ENCODE peak calls at places on chromosomes 2 and 18, in seven cellular contexts. X is right lobe of liver, B is HepG2, Y is cardiac muscle cell, M is breast epithelium, I is neural progenitor cell, O is K562. A is an unnamed sample.

GRCh38 chr2:147855977-147856376 is 11.1 kb downstream of the ACVR2A start:
- DNase-seq in X (no peak), B (no peak), Y (no peak), M (no peak), I (no peak), O (no peak), A (no peak)

GRCh38 chr18:48488388-48488850 is 50.4 kb upstream of the CTIF start:
- DNase-seq in X (peak; percentile 85), B (peak; percentile 97), Y (peak; percentile 94), M (no peak), I (no peak), O (no peak), A (no peak)

GRCh38 chr2:27204566-27204965 is 7.3 kb upstream of the ATRAID start:
- DNase-seq in X (no peak), B (no peak), Y (no peak), M (no peak), I (no peak), O (no peak), A (no peak)

GRCh38 chr18:23618862-23619387 is 32.6 kb upstream of the NPC1 start:
- DNase-seq in X (peak; percentile 62), B (peak; percentile 65), Y (peak; percentile 21), M (peak; percentile 28), I (peak; percentile 82), O (no peak), A (no peak)

GRCh38 chr2:10255189-10256030 is 47.3 kb upstream of the HPCAL1 start:
- DNase-seq in X (no peak), B (no peak), Y (no peak), M (no peak), I (no peak), O (peak; percentile 64), A (no peak)

GRCh38 chr2:118718921-118719320 is 128.5 kb downstream of the EN1 start:
- DNase-seq in X (no peak), B (no peak), Y (no peak), M (no peak), I (no peak), O (no peak), A (no peak)

GRCh38 chr18:62324917-62325805 is at the start of gene TNFRSF11A:
- DNase-seq in X (peak; percentile 69), B (no peak), Y (peak; percentile 78), M (no peak), I (peak; percentile 86), O (peak; percentile 83), A (peak; percentile 62)

GRCh38 chr2:75561566-75562512 is 1.1 kb upstream of the EVA1A start:
- DNase-seq in X (no peak), B (no peak), Y (no peak), M (no peak), I (no peak), O (no peak), A (no peak)

GRCh38 chr2:231323316-231323715 is 72.2 kb upstream of the B3GNT7 start:
- DNase-seq in X (no peak), B (no peak), Y (no peak), M (no peak), I (no peak), O (no peak), A (no peak)

GRCh38 chr2:61368687-61369665 is 101.9 kb downstream of the USP34 start:
- DNase-seq in X (no peak), B (no peak), Y (no peak), M (no peak), I (no peak), O (no peak), A (no peak)

GRCh38 chr2:219969508-219969907 is 342.1 kb downstream of the SLC4A3 start:
- DNase-seq in X (no peak), B (no peak), Y (no peak), M (no peak), I (no peak), O (no peak), A (no peak)

GRCh38 chr2:116952254-116952653 is 862.2 kb upstream of the DDX18 start:
- DNase-seq in X (no peak), B (no peak), Y (peak; percentile 32), M (no peak), I (peak; percentile 42), O (no peak), A (no peak)
- TF ChIP-seq CTCF in X (peak; percentile 14), B (no peak), Y (no peak), M (no peak), I (peak; percentile 67), O (no peak), A (no peak)

DNA sequence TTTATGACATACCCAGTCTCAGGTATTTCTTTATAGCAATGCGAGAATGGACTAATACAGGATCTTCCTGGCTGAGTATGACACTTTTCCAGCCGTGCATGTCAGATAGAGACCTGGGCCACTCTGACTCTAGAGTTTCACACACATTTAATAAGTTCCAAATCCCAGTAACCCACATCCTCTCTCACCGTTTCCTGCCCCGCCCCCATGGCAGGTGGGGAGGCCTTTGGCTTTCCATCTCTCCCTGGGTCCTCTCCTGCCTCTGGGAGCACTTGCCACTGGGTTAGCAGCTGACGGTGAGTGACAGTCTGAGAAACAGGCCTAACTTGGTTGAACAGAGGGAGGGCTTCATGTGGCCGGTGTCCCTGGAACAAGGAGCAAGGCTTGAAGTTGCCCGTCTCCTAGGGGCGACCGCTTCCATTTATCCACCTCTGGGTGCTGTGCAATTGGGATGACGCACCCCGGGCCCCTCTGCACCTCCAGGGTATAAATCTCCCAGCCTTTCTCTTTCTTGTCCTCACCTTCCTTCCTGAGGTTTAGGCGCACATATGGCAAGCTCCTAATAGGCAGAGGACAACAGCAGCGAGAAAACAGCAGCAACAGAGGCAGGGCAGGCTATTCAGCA is 152.7 kb upstream of the HDAC4 start:
- DNase-seq in X (peak; percentile 32), B (no peak), Y (no peak), M (no peak), I (no peak), O (no peak), A (no peak)
- H3K4me3 ChIP-seq in X (no peak overlapping the region), B (no peak overlapping the region), Y (no peak overlapping the region), M (no peak overlapping the region), I (no peak overlapping the region), O (no peak overlapping the region), A (no peak overlapping the region)

GRCh38 chr2:239313776-239314175 is 87.0 kb downstream of the HDAC4 start:
- DNase-seq in X (no peak), B (no peak), Y (no peak), M (no peak), I (no peak), O (no peak), A (no peak)
- H3K4me1 ChIP-seq in X (no peaks in the 10 kb centered on the region), B (no peaks in the 10 kb centered on the region), Y (peaks cover 37% of the 10 kb centered on the region), M (no peaks in the 10 kb centered on the region), I (peaks cover 15% of the 10 kb centered on the region), O (peaks cover 45% of the 10 kb centered on the region), A (peaks cover 7% of the 10 kb centered on the region)

GRCh38 chr2:165406053-165406628 is 63.4 kb upstream of the CSRNP3 start:
- DNase-seq in X (no peak), B (no peak), Y (no peak), M (no peak), I (peak; percentile 47), O (no peak), A (no peak)

GRCh38 chr2:165402142-165402541 is 67.4 kb upstream of the CSRNP3 start:
- DNase-seq in X (no peak), B (no peak), Y (no peak), M (no peak), I (no peak), O (no peak), A (no peak)

GRCh38 chr2:165401285-165401852 is 68.1 kb upstream of the CSRNP3 start:
- DNase-seq in X (no peak), B (peak; percentile 67), Y (peak; percentile 81), M (no peak), I (peak; percentile 80), O (peak; percentile 15), A (no peak)
- TF ChIP-seq CTCF in X (peak; percentile 75), B (peak; percentile 82), Y (peak; percentile 67), M (peak; percentile 69), I (peak; percentile 88), O (peak; percentile 55), A (peak; percentile 68)

GRCh38 chr2:64284751-64285150 is 140.5 kb upstream of the PELI1 start:
- DNase-seq in X (no peak), B (no peak), Y (no peak), M (no peak), I (no peak), O (no peak), A (no peak)

GRCh38 chr2:64288321-64288931 is 144.2 kb upstream of the PELI1 start:
- DNase-seq in X (no peak), B (no peak), Y (no peak), M (no peak), I (no peak), O (no peak), A (no peak)

GRCh38 chr2:64291181-64291580 is 147.0 kb upstream of the PELI1 start:
- DNase-seq in X (no peak), B (no peak), Y (no peak), M (no peak), I (no peak), O (no peak), A (no peak)

GRCh38 chr2:64287321-64287720 is 143.1 kb upstream of the PELI1 start:
- DNase-seq in X (no peak), B (no peak), Y (no peak), M (no peak), I (no peak), O (no peak), A (no peak)

GRCh38 chr2:64288932-64289655 is 144.9 kb upstream of the PELI1 start:
- DNase-seq in X (no peak), B (no peak), Y (no peak), M (no peak), I (no peak), O (no peak), A (no peak)
- H3K4me3 ChIP-seq in X (no peak overlapping the region), B (no peak overlapping the region), Y (no peak overlapping the region), M (no peak overlapping the region), I (no peak overlapping the region), O (no peak overlapping the region), A (no peak overlapping the region)

GRCh38 chr2:69768789-69769188 is 26.9 kb downstream of the ANXA4 start:
- DNase-seq in X (no peak), B (no peak), Y (no peak), M (no peak), I (no peak), O (no peak), A (no peak)

GRCh38 chr2:69773201-69773600 is 31.3 kb downstream of the ANXA4 start:
- DNase-seq in X (no peak), B (no peak), Y (no peak), M (no peak), I (no peak), O (no peak), A (no peak)

GRCh38 chr2:69770193-69770702 is 28.3 kb downstream of the ANXA4 start:
- DNase-seq in X (no peak), B (peak; percentile 68), Y (no peak), M (no peak), I (no peak), O (peak; percentile 48), A (no peak)

GRCh38 chr2:69771461-69771860 is 29.5 kb downstream of the ANXA4 start:
- DNase-seq in X (no peak), B (no peak), Y (no peak), M (no peak), I (no peak), O (no peak), A (no peak)

GRCh38 chr2:69770747-69771146 is 28.8 kb downstream of the ANXA4 start:
- DNase-seq in X (no peak), B (no peak), Y (no peak), M (no peak), I (no peak), O (no peak), A (no peak)
- H3K4me1 ChIP-seq in X (peaks cover 8% of the 10 kb centered on the region), B (peaks cover 56% of the 10 kb centered on the region), Y (no peaks in the 10 kb centered on the region), M (peaks cover 20% of the 10 kb centered on the region), I (no peaks in the 10 kb centered on the region), O (peaks cover 14% of the 10 kb centered on the region), A (peaks cover 13% of the 10 kb centered on the region)

A was measured in CD8-positive, alpha-beta T cell.